ENCODE peak calls at places on chromosomes 3 and 15, in four cellular contexts. M, S, E and I are unnamed samples. For H3K27me3, the result is how much of the 10 kb centered on the place peaks cover.

GRCh38 chr3:139771331-139771730 is 93.6 kb upstream of the NMNAT3 start:
- DNase-seq in M (no peak), S (no peak), E (no peak), I (no peak)

GRCh38 chr3:58111513-58112184 is 99.1 kb downstream of the DNASE1L3 start:
- DNase-seq in M (no peak), S (peak), E (peak), I (no peak)

GRCh38 chr3:10594915-10595314 is 89.5 kb upstream of the ATP2B2 start:
- DNase-seq in M (peak), S (no peak), E (no peak), I (peak)

GRCh38 chr3:55246016-55246415 is 241.1 kb downstream of the WNT5A start:
- DNase-seq in M (no peak), S (no peak), E (no peak), I (no peak)

GRCh38 chr15:69561071-69561784 is 108.6 kb downstream of the RPLP1 start:
- DNase-seq in M (no peak), S (peak), E (peak), I (no peak)

GRCh38 chr15:42826251-42826890 is 89.4 kb upstream of the CDAN1 start:
- DNase-seq in M (no peak), S (no peak), E (no peak), I (no peak)

GRCh38 chr3:16768956-16769355 is 115.8 kb upstream of the PLCL2 start:
- DNase-seq in M (no peak), S (no peak), E (no peak), I (no peak)

GRCh38 chr15:67678948-67679347 is 136.4 kb downstream of the MAP2K5 start:
- DNase-seq in M (no peak), S (no peak), E (no peak), I (no peak)

GRCh38 chr15:26772588-26773484 is at the start of gene GABRB3:
- DNase-seq in M (no peak), S (no peak), E (peak), I (no peak)

GRCh38 chr15:78909791-78910228 is 35.0 kb downstream of the CTSH start:
- DNase-seq in M (no peak), S (no peak), E (no peak), I (no peak)

GRCh38 chr3:144437989-144438388 is 466.4 kb downstream of the DIPK2A start:
- DNase-seq in M (no peak), S (no peak), E (no peak), I (no peak)

GRCh38 chr3:115688408-115688807 is 65.1 kb downstream of the GAP43 start:
- DNase-seq in M (no peak), S (no peak), E (no peak), I (no peak)

GRCh38 chr3:55567615-55568014 is 80.5 kb upstream of the WNT5A start:
- DNase-seq in M (no peak), S (no peak), E (no peak), I (no peak)

GRCh38 chr15:62857411-62857853 is 185.1 kb upstream of the TPM1 start:
- DNase-seq in M (no peak), S (no peak), E (no peak), I (no peak)

GRCh38 chr3:172156309-172156998 is 117.1 kb downstream of the FNDC3B start:
- DNase-seq in M (no peak), S (no peak), E (peak), I (no peak)

GRCh38 chr15:96335429-96335807 is 4.9 kb downstream of the NR2F2 start:
- DNase-seq in M (no peak), S (peak), E (no peak), I (no peak)

GRCh38 chr3:42608586-42608985 is 8.1 kb downstream of the NKTR start:
- DNase-seq in M (no peak), S (no peak), E (no peak), I (no peak)

GRCh38 chr3:187208159-187208558 is 10.9 kb downstream of the RTP1 start:
- DNase-seq in M (no peak), S (no peak), E (no peak), I (no peak)

GRCh38 chr3:188342991-188343732 is 189.2 kb downstream of the LPP start:
- DNase-seq in M (no peak), S (no peak), E (no peak), I (no peak)

GRCh38 chr3:45498532-45498931 is 96.0 kb upstream of the LIMD1 start:
- DNase-seq in M (no peak), S (no peak), E (no peak), I (no peak)

GRCh38 chr3:58683001-58683845 is 16.6 kb upstream of the FAM3D start:
- DNase-seq in M (no peak), S (no peak), E (no peak), I (no peak)

GRCh38 chr3:79910337-79910736 is 142.5 kb upstream of the ROBO1 start:
- DNase-seq in M (no peak), S (no peak), E (no peak), I (no peak)

GRCh38 chr3:114411292-114411691 is 117.5 kb downstream of the TIGIT start:
- DNase-seq in M (no peak), S (no peak), E (no peak), I (no peak)

GRCh38 chr3:186021673-186022362 is 84.0 kb upstream of the TRA2B start:
- DNase-seq in M (no peak), S (no peak), E (no peak), I (no peak)

GRCh38 chr15:77064539-77065308 is 6.2 kb downstream of the TSPAN3 start:
- DNase-seq in M (no peak), S (no peak), E (no peak), I (no peak)

GRCh38 chr3:197942956-197943556 is 6.9 kb upstream of the RPL35A start:
- DNase-seq in M (no peak), S (no peak), E (no peak), I (peak)

GRCh38 chr3:179373938-179374337 is 26.4 kb downstream of the MFN1 start:
- DNase-seq in M (no peak), S (no peak), E (no peak), I (no peak)

DNA sequence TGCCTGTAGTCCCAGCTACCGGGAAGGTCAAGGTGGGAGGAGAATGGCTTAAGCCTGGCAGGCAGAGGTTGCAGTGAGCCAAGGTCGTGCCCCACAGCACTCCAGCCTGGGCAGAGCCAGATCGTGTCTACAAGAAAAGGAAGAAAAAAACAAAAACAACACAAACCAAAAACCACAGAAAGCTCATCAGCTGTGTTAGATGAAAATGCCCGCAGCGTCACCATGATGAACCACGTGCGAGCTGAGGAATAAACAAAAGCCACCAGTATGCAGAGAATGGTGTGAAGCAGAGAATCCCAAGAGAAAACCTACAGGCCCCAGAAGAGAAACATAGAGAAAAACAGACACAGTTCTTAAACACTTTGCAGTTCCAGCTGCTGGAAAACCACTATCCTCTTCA is 19.7 kb upstream of the TM4SF19 start:
- DNase-seq in M (no peak), S (no peak), E (no peak), I (no peak)
- TF ChIP-seq POLR2AphosphoS5 in M (no peak), S (no peak), E (no peak), I (no peak)

GRCh38 chr3:128484404-128485282 is 8.4 kb downstream of the GATA2 start:
- DNase-seq in M (no peak), S (no peak), E (no peak), I (no peak)

GRCh38 chr3:128483657-128484403 is 9.2 kb downstream of the GATA2 start:
- DNase-seq in M (no peak), S (no peak), E (no peak), I (no peak)

GRCh38 chr3:128486157-128486691 is 6.8 kb downstream of the GATA2 start:
- DNase-seq in M (no peak), S (no peak), E (no peak), I (no peak)

GRCh38 chr3:128486692-128487537 is 6.1 kb downstream of the GATA2 start:
- DNase-seq in M (no peak), S (no peak), E (no peak), I (peak)

DNA sequence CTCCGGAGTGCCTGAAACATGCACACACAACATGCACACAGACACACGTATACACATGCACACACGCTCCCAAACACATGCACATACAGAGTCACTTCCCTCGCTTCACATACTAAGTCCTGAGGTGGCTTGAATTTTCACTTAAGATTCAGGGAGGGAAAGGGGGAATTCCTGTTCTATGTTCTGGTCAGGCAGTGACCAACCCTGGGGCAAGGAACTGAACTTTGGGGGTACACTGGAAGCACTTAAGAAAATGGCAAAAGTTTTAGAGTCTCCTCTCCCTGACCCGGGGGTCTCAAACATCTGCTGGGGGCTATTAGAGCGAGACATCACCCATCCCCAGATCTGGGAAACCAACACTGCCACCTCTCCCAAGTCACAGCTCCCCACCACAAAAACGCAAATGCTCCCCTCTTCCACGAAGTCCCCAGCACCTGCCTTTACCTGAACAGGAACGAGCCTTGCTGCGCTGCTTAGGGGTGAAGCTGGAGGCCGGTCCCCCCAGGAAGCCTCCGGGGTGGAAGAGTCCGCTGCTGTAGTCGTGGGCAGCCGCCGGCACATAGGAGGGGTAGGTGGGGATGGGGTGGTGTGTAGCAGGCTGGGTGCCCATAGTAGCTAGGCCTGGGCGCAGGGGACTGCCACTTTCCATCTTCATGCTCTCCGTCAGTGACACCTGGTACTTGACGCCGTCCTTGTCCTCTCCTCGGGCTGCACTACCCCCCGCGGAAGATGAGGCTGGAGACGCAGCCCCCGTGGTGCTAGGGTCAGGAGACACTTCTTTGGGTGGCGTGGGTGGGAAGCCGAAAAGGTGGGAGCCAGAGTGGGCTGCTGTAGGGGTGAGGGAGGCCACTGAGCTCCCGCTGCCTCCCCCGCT is 7.5 kb downstream of the GATA2 start:
- DNase-seq in M (no peak), S (no peak), E (no peak), I (no peak)
- H3K4me3 ChIP-seq in M (no peak), S (no peak), E (peak), I (peak)

GRCh38 chr3:50525987-50526386 is 22.6 kb upstream of the CACNA2D2 start:
- DNase-seq in M (no peak), S (no peak), E (peak), I (peak)
- H3K27me3 ChIP-seq in M (under half), S (under half), E (under half), I (under half)

DNA sequence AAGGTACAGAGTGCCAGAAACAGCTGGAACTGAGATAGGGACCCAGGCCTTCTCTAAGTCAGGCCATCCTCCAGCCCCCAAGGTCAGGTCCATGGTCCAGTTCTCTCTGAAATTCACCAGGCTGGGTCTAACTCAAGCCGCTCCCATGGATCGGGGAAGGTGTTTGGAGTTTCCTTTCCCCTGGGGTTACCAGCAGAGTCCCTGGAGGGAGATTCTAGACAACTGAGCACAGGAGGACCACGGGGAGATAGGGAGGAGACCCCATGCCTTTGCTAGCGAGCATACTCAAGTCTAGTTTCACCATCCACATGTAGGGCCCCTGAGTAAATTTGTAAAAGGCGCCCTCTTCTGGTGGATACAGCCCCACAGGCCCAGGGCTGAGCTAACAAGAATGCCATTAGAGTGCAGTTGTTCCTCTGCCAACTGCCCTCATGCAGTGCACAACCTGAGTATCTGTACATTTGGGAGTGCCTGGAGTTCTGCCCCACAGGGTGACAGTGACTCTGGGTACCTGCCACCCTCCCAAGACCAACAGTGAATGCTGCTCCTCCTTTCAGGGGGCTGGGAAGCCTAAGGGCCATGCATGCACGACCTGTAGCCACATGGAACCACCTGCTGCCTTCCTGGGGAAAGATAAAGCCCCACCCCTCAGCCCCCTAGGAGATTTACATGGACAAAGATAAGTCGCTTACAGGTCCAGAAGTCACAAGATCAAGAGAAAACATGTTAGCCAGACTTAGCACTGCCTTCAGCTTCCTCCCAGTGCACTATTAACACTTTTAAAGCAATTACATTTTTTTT is 89.0 kb downstream of the IQSEC1 start:
- DNase-seq in M (peak), S (peak), E (peak), I (no peak)
- TF ChIP-seq POLR2AphosphoS5 in M (no peak), S (no peak), E (no peak), I (no peak)

DNA sequence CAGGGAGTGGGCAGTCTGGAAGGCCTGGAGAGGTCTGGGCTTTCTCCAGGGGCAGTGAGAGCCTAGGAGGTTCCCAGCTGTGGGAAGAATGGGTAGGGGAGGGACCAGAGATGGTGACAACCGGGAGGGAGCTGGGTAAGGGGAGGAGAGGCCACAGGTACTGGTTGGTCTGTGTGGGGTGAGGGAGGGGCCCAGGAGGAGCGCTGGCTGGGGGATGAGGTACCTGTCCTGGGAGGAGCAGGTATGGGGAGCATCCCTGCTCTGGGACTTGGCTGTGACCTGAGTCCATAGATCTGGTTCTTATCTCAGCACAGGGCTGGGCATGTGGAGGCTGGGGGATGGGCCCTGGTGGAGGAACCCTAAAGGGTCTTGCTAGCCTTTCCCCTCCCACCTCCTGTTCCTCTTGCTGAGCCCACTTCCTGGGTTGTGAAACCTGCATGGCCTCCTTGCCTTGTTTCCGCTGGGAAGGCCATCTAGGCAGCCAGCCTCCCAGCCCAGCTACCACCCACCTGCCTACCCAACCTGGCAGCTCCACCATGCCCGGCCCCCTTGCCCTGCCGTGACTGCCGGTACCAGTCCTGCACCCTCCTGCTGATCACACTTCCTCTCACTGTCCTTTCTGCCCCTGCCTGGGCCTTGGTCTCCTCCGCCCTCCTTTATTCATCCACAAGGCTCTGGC is 11.0 kb downstream of the PRKCD start:
- DNase-seq in M (no peak), S (no peak), E (no peak), I (peak)
- H3K4me3 ChIP-seq in M (no peak), S (no peak), E (no peak), I (peak)

GRCh38 chr15:73232771-73233170 is 136.0 kb downstream of the HCN4 start:
- DNase-seq in M (no peak), S (no peak), E (no peak), I (no peak)
- H3K27me3 ChIP-seq in M (under half), S (under half), E (under half), I (under half)